ENCODE peak calls at places on chromosomes 2 and 18, in four cellular contexts. One of them, this sample, is unnamed.

GRCh38 chr18:54263904-54264336 is 5.4 kb upstream of the POLI start:
- DNase-seq in HTR-8/SVneo: no peak
- DNase-seq in T-helper 1 cell: peak; percentile 88
- DNase-seq in colonic mucosa: no peak
- DNase-seq in this sample: no peak

GRCh38 chr2:37020887-37021796 is 54.8 kb upstream of the STRN start:
- DNase-seq in HTR-8/SVneo: no peak
- DNase-seq in colonic mucosa: no peak
- DNase-seq in T-helper 1 cell: no peak
- DNase-seq in this sample: no peak

GRCh38 chr18:11408555-11408954 is 200.8 kb upstream of the SLC35G4 start:
- DNase-seq in HTR-8/SVneo: no peak
- DNase-seq in T-helper 1 cell: no peak
- DNase-seq in colonic mucosa: no peak
- DNase-seq in this sample: no peak

GRCh38 chr2:175373001-175373727 is 191.7 kb upstream of the ATP5MC3 start:
- DNase-seq in colonic mucosa: no peak
- DNase-seq in T-helper 1 cell: no peak
- DNase-seq in HTR-8/SVneo: no peak
- DNase-seq in this sample: peak; percentile 74

GRCh38 chr2:222250313-222250712 is 48.5 kb downstream of the PAX3 start:
- DNase-seq in HTR-8/SVneo: no peak
- DNase-seq in colonic mucosa: no peak
- DNase-seq in T-helper 1 cell: no peak
- DNase-seq in this sample: no peak

GRCh38 chr18:59917422-59917821 is 17.6 kb downstream of the PMAIP1 start:
- DNase-seq in colonic mucosa: no peak
- DNase-seq in T-helper 1 cell: no peak
- DNase-seq in HTR-8/SVneo: no peak
- DNase-seq in this sample: peak; percentile 84

GRCh38 chr18:32209685-32210445 is 20.0 kb downstream of the MEP1B start:
- DNase-seq in HTR-8/SVneo: no peak
- DNase-seq in T-helper 1 cell: no peak
- DNase-seq in colonic mucosa: no peak
- DNase-seq in this sample: no peak

GRCh38 chr2:127564429-127565260 is 29.2 kb downstream of the MYO7B start:
- DNase-seq in T-helper 1 cell: no peak
- DNase-seq in colonic mucosa: no peak
- DNase-seq in HTR-8/SVneo: no peak
- DNase-seq in this sample: no peak

GRCh38 chr2:142868281-142868762 is 9.1 kb upstream of the KYNU start:
- DNase-seq in T-helper 1 cell: no peak
- DNase-seq in colonic mucosa: peak; percentile 86
- DNase-seq in HTR-8/SVneo: no peak
- DNase-seq in this sample: peak; percentile 53

GRCh38 chr2:19746137-19746585 is 155.6 kb downstream of the TTC32 start:
- DNase-seq in T-helper 1 cell: no peak
- DNase-seq in colonic mucosa: no peak
- DNase-seq in HTR-8/SVneo: no peak
- DNase-seq in this sample: no peak

GRCh38 chr2:53312721-53313120 is 454.9 kb upstream of the CHAC2 start:
- DNase-seq in HTR-8/SVneo: no peak
- DNase-seq in T-helper 1 cell: no peak
- DNase-seq in colonic mucosa: no peak
- DNase-seq in this sample: no peak

GRCh38 chr2:207896525-207897295 is 127.0 kb upstream of the FZD5 start:
- DNase-seq in HTR-8/SVneo: no peak
- DNase-seq in T-helper 1 cell: no peak
- DNase-seq in colonic mucosa: peak; percentile 54
- DNase-seq in this sample: no peak

GRCh38 chr2:191428141-191428540 is 182.9 kb downstream of the MYO1B start:
- DNase-seq in HTR-8/SVneo: no peak
- DNase-seq in colonic mucosa: no peak
- DNase-seq in T-helper 1 cell: no peak
- DNase-seq in this sample: no peak